ENCODE peak calls at places on chromosomes 3 and 15, in nine cellular contexts. I is psoas muscle; D is BE2C; L is AG04450; P is heart left ventricle; O is right atrium auricular region; Q is tibial artery; T is adipocyte; V is effector memory CD4-positive, alpha-beta T cell. C is an unnamed sample.

GRCh38 chr3:53151870-53152269 is 9.1 kb upstream of the PRKCD start:
- DNase-seq in I (peak; percentile 6), D (no peak), L (no peak), P (peak; percentile 36), O (no peak), Q (no peak), T (no peak), V (no peak), C (no peak)

GRCh38 chr3:129694228-129694627 is 87.8 kb upstream of the PLXND1 start:
- DNase-seq in I (no peak), D (no peak), L (no peak), P (no peak), O (no peak), Q (no peak), T (no peak), V (no peak), C (no peak)

GRCh38 chr3:28994161-28994905 is 286.5 kb upstream of the RBMS3 start:
- DNase-seq in I (no peak), D (no peak), L (no peak), P (no peak), O (no peak), Q (no peak), T (no peak), V (no peak), C (no peak)

GRCh38 chr3:194301730-194302129 is 49.4 kb downstream of the CPN2 start:
- DNase-seq in I (no peak), D (peak; percentile 62), L (no peak), P (no peak), O (no peak), Q (peak; percentile 13), T (no peak), V (no peak), C (no peak)

GRCh38 chr15:56337084-56337725 is 28.0 kb upstream of the TEX9 start:
- DNase-seq in I (no peak), D (no peak), L (no peak), P (no peak), O (no peak), Q (no peak), T (no peak), V (no peak), C (no peak)

GRCh38 chr15:92161039-92161670 is 232.5 kb upstream of the ST8SIA2 start:
- DNase-seq in I (no peak), D (no peak), L (no peak), P (no peak), O (no peak), Q (no peak), T (no peak), V (no peak), C (no peak)

GRCh38 chr15:67744331-67745058 is 80.8 kb upstream of the SKOR1 start:
- DNase-seq in I (no peak), D (no peak), L (no peak), P (no peak), O (no peak), Q (no peak), T (peak; percentile 21), V (no peak), C (no peak)

GRCh38 chr15:50353999-50354837 is 780 bp downstream of the GABPB1 start:
- DNase-seq in I (peak; percentile 43), D (peak; percentile 47), L (peak; percentile 76), P (peak; percentile 72), O (peak; percentile 61), Q (peak; percentile 72), T (peak; percentile 87), V (peak; percentile 36), C (peak; percentile 57)

GRCh38 chr3:14632445-14632930 is 19.1 kb upstream of the CCDC174 start:
- DNase-seq in I (no peak), D (no peak), L (no peak), P (no peak), O (no peak), Q (no peak), T (no peak), V (no peak), C (no peak)

GRCh38 chr3:52143616-52144015 is 10.6 kb downstream of the POC1A start:
- DNase-seq in I (no peak), D (no peak), L (no peak), P (no peak), O (no peak), Q (no peak), T (no peak), V (no peak), C (no peak)

GRCh38 chr15:38254065-38254883 is 1.6 kb downstream of the SPRED1 start:
- DNase-seq in I (no peak), D (peak; percentile 45), L (no peak), P (no peak), O (no peak), Q (peak; percentile 70), T (peak; percentile 72), V (no peak), C (no peak)

GRCh38 chr3:66478923-66479322 is 21.9 kb downstream of the LRIG1 start:
- DNase-seq in I (no peak), D (no peak), L (no peak), P (no peak), O (no peak), Q (no peak), T (no peak), V (no peak), C (no peak)

GRCh38 chr3:128917291-128917690 is 37.9 kb downstream of the ACAD9 start:
- DNase-seq in I (no peak), D (no peak), L (no peak), P (no peak), O (no peak), Q (no peak), T (no peak), V (no peak), C (no peak)

GRCh38 chr3:43046583-43046982 is 59.3 kb downstream of the POMGNT2 start:
- DNase-seq in I (no peak), D (no peak), L (no peak), P (no peak), O (peak; percentile 9), Q (no peak), T (no peak), V (no peak), C (no peak)
- H3K9me3 ChIP-seq in I (peaks cover 24% of the 10 kb centered on the region), D (no peaks in the 10 kb centered on the region), L (no peaks in the 10 kb centered on the region), P (peaks cover 45% of the 10 kb centered on the region), O (no peaks in the 10 kb centered on the region), Q (no peaks in the 10 kb centered on the region), T (peaks cover 71% of the 10 kb centered on the region), V (peaks cover 7% of the 10 kb centered on the region), C (peaks cover 3% of the 10 kb centered on the region)

GRCh38 chr3:4290272-4290893 is 12.8 kb upstream of the SETMAR start:
- DNase-seq in I (no peak), D (no peak), L (no peak), P (no peak), O (no peak), Q (no peak), T (peak; percentile 77), V (no peak), C (no peak)
- H3K9me3 ChIP-seq in I (no peaks in the 10 kb centered on the region), D (no peaks in the 10 kb centered on the region), L (no peaks in the 10 kb centered on the region), P (no peaks in the 10 kb centered on the region), O (no peaks in the 10 kb centered on the region), Q (no peaks in the 10 kb centered on the region), T (no peaks in the 10 kb centered on the region), V (no peaks in the 10 kb centered on the region), C (no peaks in the 10 kb centered on the region)

GRCh38 chr15:27706300-27706699 is 392.8 kb downstream of the OCA2 start:
- DNase-seq in I (no peak), D (no peak), L (no peak), P (no peak), O (no peak), Q (no peak), T (no peak), V (no peak), C (no peak)

GRCh38 chr15:27704939-27705514 is 394.1 kb downstream of the OCA2 start:
- DNase-seq in I (no peak), D (no peak), L (no peak), P (no peak), O (no peak), Q (no peak), T (no peak), V (no peak), C (no peak)

GRCh38 chr15:27701956-27702355 is 397.2 kb downstream of the OCA2 start:
- DNase-seq in I (no peak), D (no peak), L (no peak), P (no peak), O (no peak), Q (no peak), T (no peak), V (no peak), C (no peak)

GRCh38 chr15:27696530-27696929 is 402.6 kb downstream of the OCA2 start:
- DNase-seq in I (no peak), D (no peak), L (no peak), P (no peak), O (no peak), Q (no peak), T (no peak), V (no peak), C (no peak)

DNA sequence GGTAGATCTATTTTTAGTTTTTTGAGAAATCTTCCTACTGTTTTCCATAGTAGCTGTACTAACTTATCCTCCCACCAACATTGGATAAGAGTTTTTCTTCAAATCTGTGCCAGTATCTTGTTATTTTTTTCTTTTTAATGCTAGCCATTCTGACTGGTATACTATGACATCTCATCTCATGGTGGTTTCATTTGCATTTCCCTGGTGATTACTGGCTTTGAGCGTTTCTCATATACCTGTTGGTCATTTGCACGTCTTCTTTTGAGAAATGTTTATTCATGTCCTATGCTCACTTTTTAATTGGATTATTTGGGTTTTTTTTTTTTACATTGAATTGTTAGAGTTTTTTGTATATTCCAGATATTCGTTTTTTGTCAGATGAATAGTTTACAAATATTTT is 398.1 kb downstream of the OCA2 start:
- DNase-seq in I (no peak), D (no peak), L (no peak), P (no peak), O (no peak), Q (no peak), T (no peak), V (no peak), C (no peak)
- H3K9me3 ChIP-seq in I (no peaks in the 10 kb centered on the region), D (no peaks in the 10 kb centered on the region), L (peaks cover 32% of the 10 kb centered on the region), P (no peaks in the 10 kb centered on the region), O (no peaks in the 10 kb centered on the region), Q (no peaks in the 10 kb centered on the region), T (no peaks in the 10 kb centered on the region), V (no peaks in the 10 kb centered on the region), C (no peaks in the 10 kb centered on the region)

GRCh38 chr15:74735305-74735704 is 10.0 kb upstream of the CYP1A1 start:
- DNase-seq in I (no peak), D (no peak), L (no peak), P (no peak), O (no peak), Q (no peak), T (peak; percentile 16), V (no peak), C (no peak)
- H3K9me3 ChIP-seq in I (no peaks in the 10 kb centered on the region), D (peaks cover 3% of the 10 kb centered on the region), L (no peaks in the 10 kb centered on the region), P (no peaks in the 10 kb centered on the region), O (no peaks in the 10 kb centered on the region), Q (no peaks in the 10 kb centered on the region), T (no peaks in the 10 kb centered on the region), V (no peaks in the 10 kb centered on the region), C (no peaks in the 10 kb centered on the region)

DNA sequence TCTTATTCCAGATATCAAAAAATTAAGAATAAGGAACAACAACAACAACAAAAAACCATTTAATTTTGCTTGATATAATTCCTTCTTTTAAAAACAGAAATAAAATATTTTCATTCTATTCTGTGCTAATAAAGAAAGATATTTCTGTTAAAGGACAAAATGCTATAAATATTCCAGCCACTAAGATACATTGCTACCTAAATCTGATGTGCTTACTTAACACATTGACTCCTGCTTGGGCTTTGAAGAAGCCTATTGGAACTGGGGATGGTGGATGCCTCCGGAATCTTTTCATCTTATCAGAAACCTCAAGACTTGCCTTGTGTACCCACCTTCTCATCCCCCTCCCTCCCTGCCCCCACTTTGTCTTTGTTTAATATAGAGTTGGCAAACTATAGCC is 320.2 kb downstream of the MEX3B start:
- DNase-seq in I (no peak), D (no peak), L (no peak), P (no peak), O (no peak), Q (no peak), T (no peak), V (no peak), C (no peak)
- H3K9me3 ChIP-seq in I (no peaks in the 10 kb centered on the region), D (no peaks in the 10 kb centered on the region), L (no peaks in the 10 kb centered on the region), P (no peaks in the 10 kb centered on the region), O (no peaks in the 10 kb centered on the region), Q (no peaks in the 10 kb centered on the region), T (no peaks in the 10 kb centered on the region), V (no peaks in the 10 kb centered on the region), C (no peaks in the 10 kb centered on the region)